ENCODE peak calls at places on chromosomes 11 and 22, in eight cellular contexts. Z is IMR-90, I is right lobe of liver, B is prostate gland, U is ovary, Q is H54, L is HepG2, W is heart left ventricle. H is an unnamed sample.
A peak's percentile ranks its signal among the peaks of the same experiment; 100 is the strongest.

GRCh38 chr11:77471520-77472234 is 2.2 kb downstream of the PAK1 start:
- DNase-seq in Z (no peak), I (no peak), B (peak; percentile 63), U (peak; percentile 29), Q (no peak), L (peak; percentile 33), W (no peak), H (no peak)

GRCh38 chr11:106466441-106467190 is 389.2 kb downstream of the AASDHPPT start:
- DNase-seq in Z (peak; percentile 94), I (no peak), B (no peak), U (no peak), Q (no peak), L (peak; percentile 36), W (no peak), H (no peak)

GRCh38 chr11:45794169-45794568 is 10.8 kb upstream of the SLC35C1 start:
- DNase-seq in Z (no peak), I (peak; percentile 63), B (no peak), U (no peak), Q (no peak), L (no peak), W (no peak), H (peak; percentile 16)

GRCh38 chr11:110862407-110862806 is 150.2 kb upstream of the ARHGAP20 start:
- DNase-seq in Z (no peak), I (no peak), B (no peak), U (no peak), Q (no peak), L (no peak), W (no peak), H (no peak)

GRCh38 chr22:41620646-41621098 is at the start of gene DESI1:
- DNase-seq in Z (no peak), I (no peak), B (no peak), U (no peak), Q (no peak), L (peak; percentile 21), W (no peak), H (no peak)

GRCh38 chr22:45880732-45881523 is 96.0 kb downstream of the WNT7B start:
- DNase-seq in Z (no peak), I (peak; percentile 13), B (no peak), U (no peak), Q (no peak), L (no peak), W (peak; percentile 23), H (peak; percentile 52)

GRCh38 chr11:11607772-11608171 is 14.0 kb downstream of the GALNT18 start:
- DNase-seq in Z (no peak), I (no peak), B (no peak), U (no peak), Q (no peak), L (no peak), W (no peak), H (no peak)

GRCh38 chr11:33266418-33267215 is 9.4 kb downstream of the HIPK3 start:
- DNase-seq in Z (peak; percentile 58), I (no peak), B (no peak), U (peak; percentile 78), Q (no peak), L (peak; percentile 75), W (peak; percentile 67), H (no peak)

GRCh38 chr11:19251577-19251976 is 10.8 kb upstream of the E2F8 start:
- DNase-seq in Z (no peak), I (no peak), B (no peak), U (no peak), Q (no peak), L (no peak), W (no peak), H (no peak)

GRCh38 chr11:35138606-35138948 is 394 bp upstream of the CD44 start:
- DNase-seq in Z (no peak), I (no peak), B (no peak), U (no peak), Q (peak; percentile 44), L (no peak), W (no peak), H (no peak)

GRCh38 chr11:39367526-39367925 is 2091.9 kb downstream of the LRRC4C start:
- DNase-seq in Z (no peak), I (no peak), B (no peak), U (no peak), Q (no peak), L (no peak), W (no peak), H (no peak)

GRCh38 chr11:32386770-32387377 is 48.5 kb downstream of the WT1 start:
- DNase-seq in Z (peak; percentile 7), I (no peak), B (no peak), U (peak; percentile 39), Q (no peak), L (no peak), W (no peak), H (no peak)

GRCh38 chr22:36285545-36285944 is 32.6 kb downstream of the APOL1 start:
- DNase-seq in Z (no peak), I (no peak), B (no peak), U (no peak), Q (no peak), L (no peak), W (peak; percentile 40), H (no peak)
- TF ChIP-seq POLR2A in Z (no peak), I (no peak), B (no peak), U (no peak), Q (no peak), L (no peak), W (no peak), H (no peak)

GRCh38 chr22:31278643-31279326 is 13.5 kb downstream of the PIK3IP1 start:
- DNase-seq in Z (no peak), I (peak; percentile 51), B (no peak), U (peak; percentile 51), Q (no peak), L (no peak), W (no peak), H (peak; percentile 54)

GRCh38 chr22:31276426-31277167 is 15.7 kb downstream of the PIK3IP1 start:
- DNase-seq in Z (no peak), I (no peak), B (no peak), U (no peak), Q (no peak), L (no peak), W (no peak), H (no peak)

GRCh38 chr22:31279821-31280496 is 12.3 kb downstream of the PIK3IP1 start:
- DNase-seq in Z (no peak), I (no peak), B (no peak), U (no peak), Q (no peak), L (no peak), W (no peak), H (peak; percentile 17)

GRCh38 chr22:31279327-31279669 is 13.0 kb downstream of the PIK3IP1 start:
- DNase-seq in Z (no peak), I (no peak), B (no peak), U (no peak), Q (no peak), L (no peak), W (no peak), H (peak; percentile 37)

GRCh38 chr22:31277741-31278642 is 14.3 kb downstream of the PIK3IP1 start:
- DNase-seq in Z (no peak), I (no peak), B (no peak), U (no peak), Q (no peak), L (no peak), W (no peak), H (peak; percentile 55)
- TF ChIP-seq POLR2A in Z (no peak), I (no peak), B (no peak), U (no peak), Q (no peak), L (no peak), W (no peak), H (no peak)

GRCh38 chr11:62855571-62856332 is 16.4 kb upstream of the WDR74 start:
- DNase-seq in Z (peak; percentile 98), I (peak; percentile 96), B (peak; percentile 95), U (peak; percentile 97), Q (peak; percentile 89), L (peak; percentile 97), W (peak; percentile 96), H (peak; percentile 98)
- TF ChIP-seq POLR2A in Z (peak; percentile 100), I (peak; percentile 92), B (peak; percentile 89), U (peak; percentile 96), Q (peak; percentile 75), L (peak; percentile 100), W (peak; percentile 79), H (peak; percentile 95)

GRCh38 chr11:62443390-62444201 is 24.8 kb downstream of the SCGB1A1 start:
- DNase-seq in Z (no peak), I (no peak), B (no peak), U (peak; percentile 48), Q (no peak), L (no peak), W (peak; percentile 49), H (peak; percentile 87)

GRCh38 chr11:62445314-62445740 is 26.5 kb downstream of the SCGB1A1 start:
- DNase-seq in Z (peak; percentile 81), I (no peak), B (peak; percentile 66), U (peak; percentile 88), Q (no peak), L (no peak), W (no peak), H (peak; percentile 89)

GRCh38 chr11:62446091-62446490 is 27.3 kb downstream of the SCGB1A1 start:
- DNase-seq in Z (no peak), I (no peak), B (peak; percentile 20), U (peak; percentile 45), Q (no peak), L (no peak), W (no peak), H (no peak)

GRCh38 chr11:62444835-62445234 is 26.0 kb downstream of the SCGB1A1 start:
- DNase-seq in Z (no peak), I (peak; percentile 36), B (no peak), U (no peak), Q (no peak), L (no peak), W (no peak), H (no peak)

GRCh38 chr11:62444271-62444833 is 25.5 kb downstream of the SCGB1A1 start:
- DNase-seq in Z (peak; percentile 75), I (peak; percentile 40), B (no peak), U (peak; percentile 77), Q (no peak), L (no peak), W (peak; percentile 66), H (peak; percentile 92)
- TF ChIP-seq POLR2A in Z (peak; percentile 56), I (no peak), B (no peak), U (no peak), Q (peak; percentile 22), L (no peak), W (no peak), H (peak; percentile 34)

DNA sequence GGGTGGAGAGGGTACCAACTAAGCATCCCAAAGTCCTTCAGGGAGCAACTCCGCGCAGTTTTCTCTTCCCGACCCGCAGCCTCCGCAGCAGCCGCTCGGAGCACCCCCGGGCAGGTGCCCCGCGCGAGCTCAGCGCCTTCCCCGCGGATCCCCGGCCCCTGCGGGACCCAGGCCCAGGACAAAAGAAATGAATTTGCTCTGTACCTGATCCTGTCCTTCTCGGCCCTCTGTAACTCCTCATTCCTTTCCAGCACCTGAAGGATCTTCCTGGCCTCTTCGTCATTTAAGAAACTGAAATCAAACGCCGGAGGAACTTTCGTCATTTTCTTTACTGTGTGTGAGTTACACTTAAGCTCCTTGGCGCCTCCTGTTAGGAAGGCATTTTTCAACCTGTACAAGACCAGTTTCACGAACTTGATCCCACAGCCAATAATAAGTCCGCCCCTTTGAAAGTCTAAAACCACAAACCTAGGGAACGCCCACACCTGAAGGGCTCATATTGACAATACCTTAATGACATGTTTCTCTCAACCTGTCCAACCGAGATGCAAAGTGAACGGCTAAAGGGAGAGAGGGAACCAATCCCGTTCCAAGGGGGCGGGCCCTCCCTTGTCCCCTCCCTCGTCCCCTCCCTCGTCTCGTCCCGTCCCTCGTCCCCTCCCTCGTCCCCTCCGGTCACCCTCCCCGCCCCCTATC is at the start of gene EXPH5:
- DNase-seq in Z (peak; percentile 26), I (peak; percentile 95), B (peak; percentile 96), U (peak; percentile 84), Q (peak; percentile 50), L (peak; percentile 83), W (peak; percentile 86), H (peak; percentile 94)
- TF ChIP-seq POLR2A in Z (no peak), I (peak; percentile 46), B (peak; percentile 85), U (no peak), Q (no peak), L (no peak), W (no peak), H (no peak)